ENCODE peak calls at places on chromosomes 3 and 15, in four cellular contexts. D is effector memory CD4-positive, alpha-beta T cell; G is adrenal gland; O is neural progenitor cell. I is an unnamed sample.

GRCh38 chr3:185460719-185461350 is 38.0 kb downstream of the TMEM41A start:
- DNase-seq in G (no peak), O (no peak), D (no peak), I (no peak)

GRCh38 chr3:175129126-175129525 is 270.0 kb downstream of the NAALADL2 start:
- DNase-seq in O (no peak), D (no peak), G (no peak), I (no peak)

GRCh38 chr3:159845737-159846136 is 142.9 kb upstream of the IL12A start:
- DNase-seq in D (no peak), O (no peak), G (no peak), I (no peak)

GRCh38 chr15:22845289-22845900 is 6.9 kb downstream of the NIPA2 start:
- DNase-seq in O (peak; percentile 44), G (peak; percentile 28), D (no peak), I (no peak)

GRCh38 chr15:51516291-51516690 is 106.3 kb downstream of the DMXL2 start:
- DNase-seq in O (no peak), D (no peak), G (no peak), I (no peak)

GRCh38 chr3:50184242-50184978 is 7.0 kb upstream of the GNAT1 start:
- DNase-seq in O (no peak), G (no peak), D (no peak), I (no peak)

GRCh38 chr3:11784962-11785361 is 61.7 kb downstream of the TAMM41 start:
- DNase-seq in D (no peak), G (no peak), O (no peak), I (peak; percentile 46)

GRCh38 chr15:63950911-63951481 is 95.3 kb downstream of the DAPK2 start:
- DNase-seq in G (no peak), D (no peak), O (no peak), I (no peak)

GRCh38 chr3:41126475-41126874 is 72.8 kb upstream of the CTNNB1 start:
- DNase-seq in G (no peak), D (no peak), O (no peak), I (no peak)

GRCh38 chr15:32692286-32692685 is 25.5 kb upstream of the GREM1 start:
- DNase-seq in O (no peak), G (no peak), D (no peak), I (no peak)

GRCh38 chr15:78004919-78005634 is 72.4 kb downstream of the TBC1D2B start:
- DNase-seq in G (peak; percentile 96), D (no peak), O (no peak), I (no peak)

GRCh38 chr3:713225-713624 is 379.6 kb upstream of the CNTN6 start:
- DNase-seq in D (no peak), G (no peak), O (no peak), I (no peak)

GRCh38 chr3:126777366-126777765 is 73.3 kb downstream of the CHCHD6 start:
- DNase-seq in G (no peak), O (no peak), D (no peak), I (no peak)

GRCh38 chr3:174159629-174160028 is 699.5 kb upstream of the NAALADL2 start:
- DNase-seq in G (no peak), O (no peak), D (no peak), I (no peak)

GRCh38 chr3:131796558-131796957 is 238.3 kb downstream of the CPNE4 start:
- DNase-seq in O (peak; percentile 26), G (no peak), D (no peak), I (no peak)

GRCh38 chr3:112092439-112093179 is 6.4 kb downstream of the C3orf52 start:
- DNase-seq in G (no peak), O (peak; percentile 37), D (no peak), I (no peak)

GRCh38 chr3:13371100-13372075 is 48.7 kb downstream of the NUP210 start:
- DNase-seq in O (no peak), D (no peak), G (no peak), I (no peak)

GRCh38 chr3:72177075-72178050 is 392.4 kb upstream of the PROK2 start:
- DNase-seq in D (no peak), O (no peak), G (peak; percentile 47), I (no peak)

GRCh38 chr3:159861369-159861987 is 127.2 kb upstream of the IL12A start:
- DNase-seq in G (no peak), D (no peak), O (peak; percentile 33), I (no peak)

GRCh38 chr3:16426665-16427064 is 86.8 kb downstream of the RFTN1 start:
- DNase-seq in G (no peak), D (no peak), O (no peak), I (no peak)

GRCh38 chr15:68590721-68591389 is 12.1 kb downstream of the CORO2B start:
- DNase-seq in G (no peak), D (no peak), O (no peak), I (no peak)

GRCh38 chr15:42104095-42104891 is 9.9 kb upstream of the PLA2G4D start:
- DNase-seq in D (no peak), G (no peak), O (no peak), I (no peak)

GRCh38 chr15:88385078-88385700 is 82.0 kb downstream of the MRPL46 start:
- DNase-seq in O (no peak), D (no peak), G (no peak), I (no peak)

GRCh38 chr15:64597469-64597806 is 137.1 kb downstream of the ZNF609 start:
- DNase-seq in D (no peak), O (no peak), G (no peak), I (no peak)

GRCh38 chr15:49900036-49900435 is 219.0 kb downstream of the ATP8B4 start:
- DNase-seq in D (no peak), O (no peak), G (no peak), I (no peak)

GRCh38 chr15:75178171-75178937 is 23.3 kb upstream of the C15orf39 start:
- DNase-seq in G (no peak), O (peak; percentile 74), D (no peak), I (peak; percentile 45)

GRCh38 chr15:63374686-63375520 is 6.7 kb downstream of the CA12 start:
- DNase-seq in D (no peak), G (no peak), O (no peak), I (no peak)

GRCh38 chr3:80770106-80771079 is 991.1 kb downstream of the GBE1 start:
- DNase-seq in G (no peak), D (no peak), O (peak; percentile 4), I (no peak)

GRCh38 chr3:76352069-76352847 is 566.9 kb upstream of the ZNF717 start:
- DNase-seq in D (no peak), G (no peak), O (no peak), I (no peak)

DNA sequence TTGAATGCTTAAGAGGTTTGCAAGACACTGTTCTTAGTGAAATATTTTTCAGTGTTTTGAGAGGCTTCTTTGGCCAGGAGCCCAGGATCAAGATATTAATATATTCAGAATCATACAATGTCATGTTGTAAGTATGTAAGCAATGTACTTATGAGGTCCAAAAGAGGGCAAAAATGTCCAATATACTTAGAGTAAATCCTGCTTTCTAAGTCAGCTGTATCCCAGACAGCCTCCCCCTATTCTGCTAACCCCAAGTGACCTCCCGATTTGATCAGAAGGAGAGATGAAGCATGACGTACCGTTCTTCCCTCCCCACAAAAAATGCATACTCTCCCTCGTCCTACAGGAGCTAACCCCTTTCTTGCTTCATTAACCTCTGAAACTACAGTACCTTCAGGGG is 70.9 kb downstream of the CHAC1 start:
- DNase-seq in D (no peak), O (no peak), G (peak; percentile 13), I (no peak)
- H3K27ac ChIP-seq in D (no peak overlapping the region), O (no peak overlapping the region), G (peak overlapping the region; percentile 27), I (no peak overlapping the region)

GRCh38 chr3:168250415-168250861 is 154.7 kb upstream of the GOLIM4 start:
- DNase-seq in O (peak; percentile 29), G (no peak), D (no peak), I (no peak)
- H3K4me3 ChIP-seq in O (peak overlapping the region; percentile 86), G (no peak overlapping the region), D (no peak overlapping the region), I (no peak overlapping the region)

GRCh38 chr15:90405208-90405607 is 17.2 kb downstream of the IQGAP1 start:
- DNase-seq in G (no peak), O (no peak), D (no peak), I (no peak)

GRCh38 chr15:90401499-90401898 is 13.5 kb downstream of the IQGAP1 start:
- DNase-seq in D (no peak), O (no peak), G (no peak), I (no peak)

GRCh38 chr15:90400759-90401314 is 12.8 kb downstream of the IQGAP1 start:
- DNase-seq in D (peak; percentile 69), O (peak; percentile 57), G (peak; percentile 80), I (peak; percentile 68)

GRCh38 chr15:90402230-90402629 is 14.2 kb downstream of the IQGAP1 start:
- DNase-seq in D (no peak), O (no peak), G (peak; percentile 64), I (no peak)

DNA sequence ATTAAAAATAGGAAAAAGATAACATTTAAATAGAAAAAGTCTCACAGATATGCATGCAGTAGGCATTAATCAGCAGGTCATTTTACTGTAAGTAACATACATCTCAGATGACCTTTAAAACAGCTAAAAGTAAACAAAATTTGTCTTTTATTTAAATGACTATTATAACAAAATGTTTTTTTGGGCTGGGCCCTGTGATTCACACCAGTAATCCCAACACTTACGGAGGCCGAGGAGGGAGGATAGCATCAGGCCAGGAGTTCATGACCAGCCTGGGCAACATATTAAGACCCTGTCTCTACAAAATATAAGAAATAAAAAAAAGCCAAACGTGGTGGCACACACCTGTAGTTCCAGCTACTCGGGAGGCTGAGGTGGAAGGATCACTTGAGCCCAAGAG is 14.8 kb downstream of the IQGAP1 start:
- DNase-seq in G (no peak), D (no peak), O (no peak), I (no peak)
- H3K4me1 ChIP-seq in G (peaks cover 38% of the 10 kb centered on the region), D (peaks cover 32% of the 10 kb centered on the region), O (peaks cover 18% of the 10 kb centered on the region), I (peaks cover 66% of the 10 kb centered on the region)

DNA sequence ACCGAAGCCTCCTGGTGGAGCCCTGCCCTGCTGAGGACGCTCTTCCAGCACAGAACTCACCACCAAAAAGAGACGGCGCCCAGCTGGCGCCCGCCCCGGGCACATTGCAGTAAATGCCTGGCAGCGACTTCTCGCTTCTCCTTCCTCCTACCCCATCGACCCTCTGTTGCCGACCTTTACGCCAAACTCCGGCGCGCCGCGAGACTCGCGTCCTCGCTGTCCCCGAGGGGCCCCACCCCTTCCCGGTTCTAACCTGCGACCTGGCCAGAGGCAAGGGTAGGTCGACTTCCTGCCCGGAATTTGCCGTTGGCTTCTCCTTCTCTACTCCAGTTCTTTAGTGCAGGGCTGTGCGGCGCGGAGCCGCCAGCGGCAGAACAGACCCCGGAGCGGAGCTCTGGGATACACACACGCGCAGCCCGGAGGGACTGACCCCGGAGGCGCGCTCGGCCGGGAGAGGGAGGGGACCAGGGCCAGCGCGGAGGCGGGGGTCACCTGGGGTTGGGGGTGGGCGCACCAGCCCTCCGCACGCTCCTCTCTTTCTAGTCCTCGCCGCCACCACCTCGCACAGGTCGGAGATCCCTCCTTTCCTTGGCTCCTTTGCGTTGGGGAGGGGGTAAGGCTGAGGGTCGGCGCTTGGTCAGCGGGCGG is 226.6 kb upstream of the AZI2 start:
- DNase-seq in O (peak; percentile 74), G (peak; percentile 1), D (no peak), I (no peak)
- H3K27ac ChIP-seq in O (no peak overlapping the region), G (peak overlapping the region; percentile 41), D (no peak overlapping the region), I (no peak overlapping the region)

GRCh38 chr15:52783191-52783829 is 6.8 kb downstream of the ONECUT1 start:
- DNase-seq in D (no peak), O (peak; percentile 92), G (peak; percentile 17), I (no peak)
- H3K4me3 ChIP-seq in D (no peak overlapping the region), O (peak overlapping the region; percentile 50), G (no peak overlapping the region), I (no peak overlapping the region)

GRCh38 chr15:20355256-20355868 is 186.2 kb downstream of the GOLGA6L6 start:
- DNase-seq in D (no peak), O (no peak), G (no peak), I (no peak)
- H3K4me1 ChIP-seq in D (no peaks in the 10 kb centered on the region), O (no peaks in the 10 kb centered on the region), G (no peaks in the 10 kb centered on the region), I (peaks cover 8% of the 10 kb centered on the region)

GRCh38 chr3:125310623-125311076 is 64.5 kb downstream of the ZNF148 start:
- DNase-seq in O (no peak), D (peak; percentile 13), G (no peak), I (peak; percentile 73)
- H3K27ac ChIP-seq in O (no peak overlapping the region), D (peak overlapping the region; percentile 40), G (peak overlapping the region; percentile 20), I (peak overlapping the region; percentile 73)